ENCODE peak calls at places on chromosomes 2 and 18, in four cellular contexts. One of them, this sample, is unnamed. For H3K4me1, the result is how much of the 10 kb centered on the place peaks cover.

GRCh38 chr2:124325667-124326425 is 300.8 kb downstream of the CNTNAP5 start:
- DNase-seq in left lung: no peak
- DNase-seq in upper lobe of left lung: no peak
- DNase-seq in K562: no peak
- DNase-seq in this sample: no peak

GRCh38 chr2:33442528-33443069 is 33.9 kb upstream of the RASGRP3 start:
- DNase-seq in left lung: no peak
- DNase-seq in upper lobe of left lung: no peak
- DNase-seq in K562: no peak
- DNase-seq in this sample: no peak

GRCh38 chr2:13745324-13745723 is 887.2 kb upstream of the LRATD1 start:
- DNase-seq in left lung: no peak
- DNase-seq in upper lobe of left lung: no peak
- DNase-seq in K562: no peak
- DNase-seq in this sample: no peak

GRCh38 chr2:195543902-195544894 is 112.8 kb upstream of the SLC39A10 start:
- DNase-seq in left lung: peak
- DNase-seq in upper lobe of left lung: no peak
- DNase-seq in K562: no peak
- DNase-seq in this sample: no peak

GRCh38 chr2:151264157-151264835 is 2.6 kb upstream of the RBM43 start:
- DNase-seq in left lung: no peak
- DNase-seq in upper lobe of left lung: no peak
- DNase-seq in K562: no peak
- DNase-seq in this sample: no peak

GRCh38 chr2:68225119-68225632 is 27.2 kb downstream of the PPP3R1 start:
- DNase-seq in left lung: no peak
- DNase-seq in upper lobe of left lung: no peak
- DNase-seq in K562: no peak
- DNase-seq in this sample: no peak

GRCh38 chr2:210309546-210310233 is 5.3 kb downstream of the MYL1 start:
- DNase-seq in left lung: no peak
- DNase-seq in upper lobe of left lung: no peak
- DNase-seq in K562: no peak
- DNase-seq in this sample: no peak

GRCh38 chr2:109528811-109529501 is 84.8 kb downstream of the SEPTIN10 start:
- DNase-seq in left lung: no peak
- DNase-seq in upper lobe of left lung: no peak
- DNase-seq in K562: no peak
- DNase-seq in this sample: no peak

GRCh38 chr2:75523313-75524275 is 37.1 kb downstream of the EVA1A start:
- DNase-seq in left lung: no peak
- DNase-seq in upper lobe of left lung: no peak
- DNase-seq in K562: no peak
- DNase-seq in this sample: no peak

GRCh38 chr2:75064691-75065396 is 106.4 kb downstream of the POLE4 start:
- DNase-seq in left lung: peak
- DNase-seq in upper lobe of left lung: peak
- DNase-seq in K562: peak
- DNase-seq in this sample: peak

GRCh38 chr2:112481050-112481527 is 867 bp upstream of the TTL start:
- DNase-seq in left lung: peak
- DNase-seq in upper lobe of left lung: peak
- DNase-seq in K562: peak
- DNase-seq in this sample: peak

GRCh38 chr2:231399046-231399852 is 3.7 kb downstream of the B3GNT7 start:
- DNase-seq in left lung: no peak
- DNase-seq in upper lobe of left lung: peak
- DNase-seq in K562: no peak
- DNase-seq in this sample: no peak

GRCh38 chr2:232897971-232898408 is 27.9 kb downstream of the SNORC start:
- DNase-seq in left lung: peak
- DNase-seq in upper lobe of left lung: peak
- DNase-seq in K562: no peak
- DNase-seq in this sample: no peak

GRCh38 chr2:11562476-11562875 is 28.6 kb downstream of the GREB1 start:
- DNase-seq in left lung: no peak
- DNase-seq in upper lobe of left lung: peak
- DNase-seq in K562: no peak
- DNase-seq in this sample: no peak

GRCh38 chr2:97901862-97902261 is 93.9 kb downstream of the TMEM131 start:
- DNase-seq in left lung: no peak
- DNase-seq in upper lobe of left lung: no peak
- DNase-seq in K562: no peak
- DNase-seq in this sample: no peak

DNA sequence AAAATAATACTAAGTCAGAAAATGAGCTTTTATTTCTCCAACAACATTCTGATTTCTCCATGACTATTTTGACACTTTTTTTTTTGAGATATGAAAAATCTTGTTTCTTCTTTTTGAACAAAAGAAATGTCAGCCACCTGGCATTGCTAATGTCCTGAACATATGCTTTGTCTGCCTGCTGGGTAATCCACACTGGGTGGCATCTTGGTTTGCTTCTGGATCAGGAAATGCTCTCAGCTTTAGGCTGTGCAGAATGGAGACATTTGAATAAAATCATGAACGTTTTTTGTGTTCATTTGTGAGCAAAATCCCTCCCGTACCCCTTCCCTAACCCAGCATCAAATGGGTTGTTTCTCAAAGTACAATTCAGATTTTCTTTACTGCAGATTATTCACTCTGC is 53.3 kb upstream of the KLF7 start:
- DNase-seq in left lung: no peak
- DNase-seq in upper lobe of left lung: no peak
- DNase-seq in K562: no peak
- DNase-seq in this sample: no peak
- H3K4me1 ChIP-seq in left lung: under half
- H3K4me1 ChIP-seq in upper lobe of left lung: under half
- H3K4me1 ChIP-seq in K562: under half
- H3K4me1 ChIP-seq in this sample: under half

GRCh38 chr2:58202409-58202808 is 38.7 kb downstream of the FANCL start:
- DNase-seq in left lung: no peak
- DNase-seq in upper lobe of left lung: no peak
- DNase-seq in K562: no peak
- DNase-seq in this sample: no peak

GRCh38 chr2:58207189-58207588 is 33.9 kb downstream of the FANCL start:
- DNase-seq in left lung: no peak
- DNase-seq in upper lobe of left lung: no peak
- DNase-seq in K562: no peak
- DNase-seq in this sample: no peak

GRCh38 chr2:58203018-58203417 is 38.1 kb downstream of the FANCL start:
- DNase-seq in left lung: no peak
- DNase-seq in upper lobe of left lung: no peak
- DNase-seq in K562: no peak
- DNase-seq in this sample: no peak

GRCh38 chr2:58206785-58207184 is 34.3 kb downstream of the FANCL start:
- DNase-seq in left lung: no peak
- DNase-seq in upper lobe of left lung: no peak
- DNase-seq in K562: no peak
- DNase-seq in this sample: no peak

GRCh38 chr2:58204195-58204959 is 36.7 kb downstream of the FANCL start:
- DNase-seq in left lung: no peak
- DNase-seq in upper lobe of left lung: no peak
- DNase-seq in K562: no peak
- DNase-seq in this sample: no peak
- H3K4me1 ChIP-seq in left lung: under half
- H3K4me1 ChIP-seq in upper lobe of left lung: under half
- H3K4me1 ChIP-seq in K562: under half
- H3K4me1 ChIP-seq in this sample: under half

DNA sequence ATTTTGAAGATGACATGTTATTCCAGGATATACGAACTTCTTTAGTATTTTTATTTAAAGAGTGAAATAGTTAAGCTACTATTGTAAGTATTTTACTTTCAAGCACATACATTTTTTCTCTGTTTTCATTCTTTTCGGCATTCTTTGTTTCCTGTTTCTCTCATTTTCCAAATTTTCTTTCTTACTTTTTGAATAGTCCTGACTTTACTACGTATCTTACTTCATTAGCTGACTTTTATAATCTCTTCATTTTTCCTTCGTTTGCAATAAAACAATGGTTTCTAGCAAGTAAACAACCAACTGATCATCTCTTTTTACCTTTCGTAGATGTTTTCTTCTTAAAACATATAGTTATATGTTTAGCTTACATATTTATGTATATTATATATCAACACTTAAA is 11.8 kb downstream of the CAVIN2 start:
- DNase-seq in left lung: no peak
- DNase-seq in upper lobe of left lung: no peak
- DNase-seq in K562: no peak
- DNase-seq in this sample: no peak
- H3K4me1 ChIP-seq in left lung: under half
- H3K4me1 ChIP-seq in upper lobe of left lung: under half
- H3K4me1 ChIP-seq in K562: half or more
- H3K4me1 ChIP-seq in this sample: half or more

GRCh38 chr18:9737814-9738160 is 29.7 kb downstream of the RAB31 start:
- DNase-seq in left lung: no peak
- DNase-seq in upper lobe of left lung: peak
- DNase-seq in K562: no peak
- DNase-seq in this sample: no peak

GRCh38 chr18:9736942-9737813 is 29.1 kb downstream of the RAB31 start:
- DNase-seq in left lung: no peak
- DNase-seq in upper lobe of left lung: no peak
- DNase-seq in K562: no peak
- DNase-seq in this sample: no peak

GRCh38 chr18:9740076-9740475 is 32.0 kb downstream of the RAB31 start:
- DNase-seq in left lung: no peak
- DNase-seq in upper lobe of left lung: no peak
- DNase-seq in K562: no peak
- DNase-seq in this sample: no peak

GRCh38 chr18:9739516-9739915 is 31.4 kb downstream of the RAB31 start:
- DNase-seq in left lung: no peak
- DNase-seq in upper lobe of left lung: no peak
- DNase-seq in K562: no peak
- DNase-seq in this sample: no peak

DNA sequence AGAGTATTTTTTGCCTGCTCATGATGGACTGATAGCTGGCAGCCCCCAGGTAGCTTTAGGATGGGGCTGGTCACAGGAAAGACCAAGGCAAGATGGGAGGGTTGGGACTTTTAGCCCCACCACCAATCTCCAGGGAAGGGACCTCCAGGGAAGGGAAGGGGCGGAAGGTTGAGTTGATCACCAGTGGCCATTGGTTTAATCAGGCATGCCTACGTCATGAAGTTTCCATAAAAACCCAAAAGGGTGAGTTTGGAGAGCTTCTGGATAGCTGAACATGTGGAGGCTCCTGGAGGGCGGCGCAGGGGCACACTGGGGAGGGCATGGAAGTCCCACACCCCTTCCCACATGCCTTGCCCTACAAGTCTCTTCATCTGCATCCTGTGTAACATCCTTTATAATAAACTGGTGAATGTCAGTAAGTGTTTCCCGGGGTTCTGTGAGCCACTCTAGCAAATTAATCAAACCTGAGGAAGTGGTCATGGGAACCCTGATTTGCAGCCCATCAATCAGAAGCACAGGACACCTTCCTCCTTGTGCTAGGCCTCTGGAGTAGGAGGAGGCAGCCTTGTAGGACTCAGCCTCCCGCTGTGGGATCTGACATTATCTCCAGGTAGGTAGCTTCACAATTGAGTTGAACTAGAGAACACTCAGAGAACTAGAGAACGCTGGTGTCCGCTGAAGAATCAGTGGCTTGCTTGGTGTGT is 30.3 kb downstream of the RAB31 start:
- DNase-seq in left lung: no peak
- DNase-seq in upper lobe of left lung: peak
- DNase-seq in K562: no peak
- DNase-seq in this sample: no peak
- H3K4me1 ChIP-seq in left lung: half or more
- H3K4me1 ChIP-seq in upper lobe of left lung: under half
- H3K4me1 ChIP-seq in K562: under half
- H3K4me1 ChIP-seq in this sample: under half

GRCh38 chr2:27890146-27891062 is at the start of the genes BABAM2 and RBKS:
- DNase-seq in left lung: peak
- DNase-seq in upper lobe of left lung: peak
- DNase-seq in K562: peak
- DNase-seq in this sample: peak
- H3K4me1 ChIP-seq in left lung: under half
- H3K4me1 ChIP-seq in upper lobe of left lung: under half
- H3K4me1 ChIP-seq in K562: under half
- H3K4me1 ChIP-seq in this sample: under half

DNA sequence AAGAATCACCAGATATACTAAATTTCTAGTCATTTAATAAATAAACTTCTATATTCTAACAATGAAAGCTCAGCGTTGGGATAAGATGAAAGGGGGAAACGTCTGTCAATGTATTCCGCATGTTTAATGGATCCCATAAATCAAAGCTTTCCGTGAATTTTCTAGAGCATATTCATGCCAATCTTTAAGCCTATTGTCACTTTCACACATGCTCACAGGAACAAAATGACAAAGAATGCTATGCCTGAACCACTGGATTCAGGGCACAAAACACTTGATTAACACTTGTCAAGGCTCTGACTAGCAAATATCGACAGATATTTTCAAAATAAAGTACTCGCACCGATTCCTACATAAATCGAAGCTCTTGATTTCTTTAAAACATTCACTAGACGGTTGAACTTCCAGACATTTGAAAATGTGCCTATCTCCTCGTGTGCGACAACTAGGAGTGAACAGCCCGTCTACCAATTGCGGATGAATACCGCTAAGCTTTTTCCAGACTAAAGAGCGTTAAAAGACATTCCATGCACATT is 1.8 kb downstream of the TLK1 start:
- DNase-seq in left lung: no peak
- DNase-seq in upper lobe of left lung: no peak
- DNase-seq in K562: no peak
- DNase-seq in this sample: no peak
- H3K4me1 ChIP-seq in left lung: under half
- H3K4me1 ChIP-seq in upper lobe of left lung: under half
- H3K4me1 ChIP-seq in K562: half or more
- H3K4me1 ChIP-seq in this sample: under half

DNA sequence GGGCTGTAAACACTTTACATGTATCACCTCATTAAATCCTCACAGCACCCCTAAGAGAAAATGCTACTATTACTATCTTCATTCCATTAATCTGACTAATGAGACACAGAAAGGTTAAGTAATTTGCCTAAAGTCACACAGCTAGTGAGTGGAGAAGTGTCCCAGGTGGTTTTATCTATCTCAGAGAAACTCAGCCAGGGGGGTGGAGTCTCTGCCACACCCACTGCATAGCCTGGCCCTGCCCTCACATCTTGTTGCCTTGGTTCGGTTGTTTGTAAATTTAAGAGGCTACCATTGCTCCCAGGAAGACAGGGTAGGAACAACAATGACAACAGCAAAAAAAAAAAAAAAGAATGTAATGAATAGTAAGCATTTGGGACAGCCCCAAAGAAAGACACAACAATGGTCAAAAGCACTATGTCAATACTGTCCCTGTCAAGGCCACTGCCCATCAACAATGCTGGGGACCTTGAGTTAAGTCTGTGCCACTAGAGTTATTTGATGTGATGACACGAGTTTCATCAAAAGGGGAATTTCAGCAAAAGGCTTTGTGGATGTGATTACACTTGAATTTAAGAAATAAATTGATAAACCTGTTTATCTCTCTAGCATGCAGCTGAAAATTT is 17.5 kb downstream of the CYRIA start:
- DNase-seq in left lung: no peak
- DNase-seq in upper lobe of left lung: no peak
- DNase-seq in K562: no peak
- DNase-seq in this sample: no peak
- H3K4me1 ChIP-seq in left lung: under half
- H3K4me1 ChIP-seq in upper lobe of left lung: under half
- H3K4me1 ChIP-seq in K562: half or more
- H3K4me1 ChIP-seq in this sample: under half

This sample was measured in heart right ventricle.